ENCODE peak calls at places on chromosome 14, in nine cellular contexts. U is RWPE1, C is tibial artery, B is lung, V is lower leg skin, T is chondrocyte, J is GM23338, I is sigmoid colon, D is HFFc6. M is an unnamed sample.

GRCh38 chr14:32756775-32757174 is 181.9 kb upstream of the NPAS3 start:
- DNase-seq in U (no peak), B (no peak), D (no peak), T (no peak), I (no peak), C (no peak), V (no peak), J (no peak), M (no peak)

GRCh38 chr14:31582286-31582691 is 21.1 kb downstream of the NUBPL start:
- DNase-seq in V (no peak), T (no peak), B (no peak), I (no peak), D (no peak), C (no peak), J (no peak), U (no peak), M (no peak)

GRCh38 chr14:101980700-101981099 is 16.3 kb downstream of the DYNC1H1 start:
- DNase-seq in T (no peak), B (peak), J (no peak), D (peak), V (peak), C (peak), I (peak), U (peak), M (peak)

GRCh38 chr14:47179906-47180305 is 495.5 kb downstream of the MDGA2 start:
- DNase-seq in V (no peak), D (no peak), I (no peak), C (no peak), J (no peak), B (no peak), T (no peak), U (no peak), M (no peak)

GRCh38 chr14:96055065-96055752 is 16.0 kb downstream of the C14orf132 start:
- DNase-seq in V (no peak), U (no peak), J (no peak), I (no peak), T (peak), B (no peak), C (no peak), D (no peak), M (no peak)

GRCh38 chr14:49512147-49512551 is 74.0 kb downstream of the RPS29 start:
- DNase-seq in B (no peak), V (no peak), D (peak), C (no peak), J (no peak), T (no peak), I (no peak), U (peak), M (no peak)

GRCh38 chr14:104507443-104507842 is 72.1 kb upstream of the C14orf180 start:
- DNase-seq in I (no peak), T (no peak), C (no peak), J (no peak), U (no peak), B (no peak), D (no peak), V (no peak), M (no peak)

GRCh38 chr14:24630872-24631477 is 3.0 kb downstream of the GZMB start:
- DNase-seq in C (no peak), V (no peak), U (peak), I (no peak), B (peak), D (no peak), J (no peak), T (no peak), M (no peak)

GRCh38 chr14:69980457-69981414 is 101.5 kb downstream of the SMOC1 start:
- DNase-seq in V (no peak), C (no peak), U (peak), B (no peak), J (peak), D (no peak), T (no peak), I (no peak), M (no peak)

GRCh38 chr14:67704484-67705089 is 2.9 kb downstream of the RDH12 start:
- DNase-seq in D (peak), I (no peak), V (no peak), B (no peak), U (peak), C (no peak), T (no peak), J (peak), M (peak)

GRCh38 chr14:93103392-93104080 is 12.2 kb downstream of the ITPK1 start:
- DNase-seq in C (no peak), I (no peak), V (no peak), J (no peak), U (peak), D (no peak), T (no peak), B (peak), M (peak)

GRCh38 chr14:103629503-103630121 is 601 bp downstream of the KLC1 start:
- DNase-seq in D (no peak), I (peak), T (no peak), V (peak), C (peak), U (peak), B (peak), J (peak), M (peak)

GRCh38 chr14:51539571-51540037 is 112.1 kb upstream of the FRMD6 start:
- DNase-seq in J (peak), V (no peak), U (peak), B (no peak), C (no peak), T (no peak), D (peak), I (no peak), M (no peak)

GRCh38 chr14:99202516-99202915 is 69.5 kb downstream of the BCL11B start:
- DNase-seq in C (no peak), I (no peak), V (no peak), U (no peak), T (no peak), D (no peak), J (no peak), B (no peak), M (no peak)

GRCh38 chr14:69506241-69506595 is 21.7 kb downstream of the PLEKHD1 start:
- DNase-seq in J (no peak), D (no peak), V (no peak), I (no peak), U (no peak), B (no peak), T (no peak), C (no peak), M (no peak)

GRCh38 chr14:74612346-74613021 is 447 bp upstream of the LTBP2 start:
- DNase-seq in D (peak), C (peak), B (peak), J (peak), T (no peak), U (peak), V (no peak), I (peak), M (peak)

GRCh38 chr14:35196571-35196970 is 74.2 kb downstream of the PRORP start:
- DNase-seq in U (peak), B (no peak), J (no peak), D (no peak), V (no peak), I (no peak), T (no peak), C (no peak), M (no peak)

GRCh38 chr14:22220427-22220826 is 368.6 kb downstream of the DAD1 start:
- DNase-seq in C (no peak), I (no peak), V (no peak), U (peak), T (no peak), B (no peak), D (peak), J (no peak), M (no peak)

GRCh38 chr14:68576496-68577244 is 216.2 kb downstream of the ZFP36L1 start:
- DNase-seq in V (no peak), J (no peak), B (no peak), D (peak), C (peak), T (no peak), I (no peak), U (peak), M (no peak)

GRCh38 chr14:86532219-86532618 is 1002.3 kb downstream of the FLRT2 start:
- DNase-seq in T (no peak), U (no peak), V (no peak), C (no peak), D (peak), B (no peak), I (no peak), J (no peak), M (no peak)

GRCh38 chr14:21965042-21965441 is 291.4 kb upstream of the OR4E1 start:
- DNase-seq in D (no peak), T (no peak), U (no peak), J (no peak), C (no peak), I (no peak), V (no peak), B (no peak), M (no peak)

GRCh38 chr14:81416233-81416927 is 16.3 kb upstream of the STON2 start:
- DNase-seq in T (no peak), C (no peak), J (no peak), B (no peak), V (no peak), I (no peak), D (no peak), U (no peak), M (no peak)

GRCh38 chr14:21063479-21063878 is 5.9 kb downstream of the RNASE8 start:
- DNase-seq in I (no peak), J (peak), T (no peak), U (no peak), D (peak), C (no peak), V (no peak), B (no peak), M (no peak)

GRCh38 chr14:33414041-33414440 is 475.4 kb downstream of the NPAS3 start:
- DNase-seq in U (no peak), D (no peak), I (no peak), J (no peak), B (no peak), V (no peak), C (no peak), T (no peak), M (no peak)

GRCh38 chr14:100028990-100029677 is 36.1 kb upstream of the EVL start:
- DNase-seq in C (no peak), J (peak), D (no peak), U (no peak), I (no peak), V (no peak), B (no peak), T (no peak), M (no peak)

GRCh38 chr14:92464156-92464555 is 49.4 kb upstream of the RIN3 start:
- DNase-seq in I (peak), U (no peak), T (no peak), D (no peak), V (no peak), C (no peak), J (no peak), B (no peak), M (no peak)

GRCh38 chr14:77599894-77600293 is 16.5 kb downstream of the SPTLC2 start:
- DNase-seq in I (no peak), C (no peak), J (no peak), U (no peak), T (no peak), V (no peak), D (no peak), B (no peak), M (no peak)

GRCh38 chr14:77601846-77602609 is 14.4 kb downstream of the SPTLC2 start:
- DNase-seq in T (no peak), D (no peak), V (no peak), B (no peak), U (no peak), I (no peak), J (no peak), C (no peak), M (no peak)

GRCh38 chr14:77603654-77604270 is 12.7 kb downstream of the SPTLC2 start:
- DNase-seq in V (peak), D (no peak), B (no peak), J (no peak), C (no peak), U (no peak), I (no peak), T (no peak), M (no peak)

GRCh38 chr14:77605392-77605978 is 11.0 kb downstream of the SPTLC2 start:
- DNase-seq in J (no peak), B (no peak), U (no peak), V (no peak), C (no peak), D (no peak), T (no peak), I (no peak), M (no peak)

DNA sequence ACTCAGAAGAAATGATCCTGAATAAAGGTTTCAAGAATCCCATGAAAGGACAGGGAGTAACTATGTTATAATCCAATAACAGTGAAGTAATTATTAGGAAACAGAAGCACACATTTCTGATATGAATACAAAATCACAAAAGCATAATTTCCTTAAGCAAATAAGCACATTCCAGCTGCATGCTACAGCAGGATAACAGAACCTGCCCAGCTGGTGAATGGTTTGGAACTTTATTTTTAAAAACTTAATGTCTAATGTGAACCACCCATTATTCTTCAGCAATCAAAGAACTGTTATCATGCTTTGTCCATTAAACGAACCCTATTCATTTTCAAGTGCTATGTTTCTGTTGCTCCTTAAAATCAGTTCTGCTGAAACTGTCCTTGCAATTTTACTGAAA is 13.4 kb downstream of the SPTLC2 start:
- DNase-seq in B (no peak), C (no peak), V (no peak), T (no peak), U (no peak), I (no peak), D (no peak), J (no peak), M (no peak)
- TF ChIP-seq CTCF in B (no peak), C (no peak), V (no peak), T (no peak), U (no peak), I (no peak), D (no peak), J (no peak), M (no peak)

GRCh38 chr14:42322486-42323284 is 716.0 kb downstream of the LRFN5 start:
- DNase-seq in T (no peak), C (no peak), V (no peak), D (no peak), J (no peak), U (no peak), I (no peak), B (no peak), M (no peak)

GRCh38 chr14:42316746-42317145 is 710.1 kb downstream of the LRFN5 start:
- DNase-seq in V (no peak), U (no peak), C (no peak), I (no peak), D (no peak), B (no peak), T (no peak), J (no peak), M (no peak)
- TF ChIP-seq CTCF in V (no peak), U (no peak), C (no peak), I (no peak), D (no peak), B (no peak), T (no peak), J (no peak), M (no peak)

DNA sequence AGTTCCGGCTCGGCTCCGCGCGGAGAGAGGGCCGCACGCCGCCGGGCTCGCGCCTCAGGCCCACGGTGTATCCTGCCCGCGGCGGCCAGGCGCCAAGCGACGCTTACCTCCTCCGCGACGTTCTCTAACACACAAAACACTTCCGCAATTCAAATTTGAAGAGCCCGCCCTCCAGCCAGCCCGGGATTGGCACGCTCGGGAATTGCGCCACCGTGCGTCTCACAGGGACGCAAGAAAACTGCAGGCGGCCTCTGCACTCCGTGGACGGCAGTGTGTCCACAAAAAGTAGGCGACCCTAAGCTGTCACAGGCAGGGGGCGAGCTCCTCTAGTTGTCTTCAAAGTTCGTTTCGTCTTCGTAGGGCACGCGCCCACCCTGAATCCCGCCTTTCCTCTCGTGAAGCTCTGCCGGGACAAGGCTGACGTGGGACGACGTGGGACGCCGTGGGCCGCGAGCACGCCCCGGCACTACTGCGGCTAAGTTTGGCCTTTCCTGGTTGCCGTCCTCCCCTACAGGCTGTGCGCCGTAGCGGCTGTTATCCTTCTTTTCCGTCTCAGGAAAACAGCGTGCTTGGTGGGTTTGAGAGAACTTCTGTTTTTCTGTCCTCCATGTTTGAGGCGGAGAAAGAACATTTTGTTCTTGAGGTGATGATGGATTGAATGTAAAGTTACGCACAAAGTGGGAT is at the start of gene MIS18BP1:
- DNase-seq in D (peak), I (peak), J (peak), V (peak), B (peak), U (peak), C (peak), T (peak), M (peak)
- TF ChIP-seq CTCF in D (peak), I (peak), J (peak), V (peak), B (peak), U (peak), C (peak), T (peak), M (peak)

GRCh38 chr14:56718312-56718711 is 92.0 kb downstream of the OTX2 start:
- DNase-seq in I (no peak), J (no peak), V (no peak), B (no peak), C (no peak), T (no peak), D (no peak), U (no peak), M (no peak)

GRCh38 chr14:56716705-56717104 is 93.6 kb downstream of the OTX2 start:
- DNase-seq in U (no peak), I (no peak), V (no peak), C (no peak), B (no peak), T (no peak), D (no peak), J (no peak), M (no peak)

GRCh38 chr14:56720703-56721426 is 89.4 kb downstream of the OTX2 start:
- DNase-seq in T (no peak), B (no peak), C (no peak), D (no peak), J (no peak), I (no peak), V (no peak), U (no peak), M (no peak)

DNA sequence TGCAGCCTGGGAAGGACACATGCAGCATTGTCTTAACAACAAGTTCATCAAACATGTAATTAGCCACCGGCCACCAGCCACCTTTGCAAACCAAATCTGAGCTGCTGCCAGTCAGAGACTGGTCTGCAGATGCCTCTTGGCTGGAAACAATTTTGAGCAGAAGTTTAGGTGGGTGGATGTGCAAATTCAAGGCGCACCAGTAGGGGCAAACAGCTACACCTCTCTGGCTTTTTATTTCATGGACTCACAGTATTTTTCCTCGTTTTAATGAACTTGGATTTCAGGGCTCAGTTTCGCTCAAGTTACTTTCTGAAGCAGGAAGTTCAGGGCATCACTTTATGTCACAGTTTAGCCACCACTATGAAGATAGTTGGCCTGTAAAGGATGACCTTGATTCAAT is 94.3 kb downstream of the OTX2 start:
- DNase-seq in C (no peak), D (no peak), U (no peak), I (no peak), J (peak), B (no peak), T (no peak), V (no peak), M (no peak)
- TF ChIP-seq CTCF in C (no peak), D (no peak), U (no peak), I (no peak), J (peak), B (no peak), T (no peak), V (no peak), M (no peak)